ENCODE peak calls at places on chromosomes 7 and 10, in four cellular contexts. G is NT2/D1, F is WERI-Rb-1, L is lower lobe of right lung. Y is an unnamed sample.

GRCh38 chr7:106456339-106456738 is 171.6 kb upstream of the NAMPT start:
- DNase-seq in G (no peak), F (no peak), L (no peak), Y (no peak)

GRCh38 chr10:95794195-95794594 is 38.2 kb downstream of the ENTPD1 start:
- DNase-seq in G (no peak), F (no peak), L (no peak), Y (no peak)

GRCh38 chr7:24978837-24979469 is 1.0 kb downstream of the OSBPL3 start:
- DNase-seq in G (peak; percentile 72), F (peak; percentile 11), L (peak; percentile 56), Y (no peak)

GRCh38 chr10:110824660-110825059 is 47.1 kb upstream of the PDCD4 start:
- DNase-seq in G (no peak), F (no peak), L (no peak), Y (no peak)

GRCh38 chr10:87092861-87093460 is 1.7 kb downstream of the GLUD1 start:
- DNase-seq in G (peak; percentile 57), F (no peak), L (no peak), Y (peak; percentile 69)

GRCh38 chr10:120098242-120098930 is 205.9 kb downstream of the SEC23IP start:
- DNase-seq in G (no peak), F (no peak), L (no peak), Y (no peak)

GRCh38 chr7:77989981-77990566 is 191.5 kb downstream of the PHTF2 start:
- DNase-seq in G (peak; percentile 35), F (peak; percentile 33), L (no peak), Y (no peak)

GRCh38 chr10:70880077-70880534 is 8.3 kb downstream of the PCBD1 start:
- DNase-seq in G (peak; percentile 58), F (peak; percentile 84), L (peak; percentile 74), Y (peak; percentile 94)

GRCh38 chr7:100568936-100569844 is 4.5 kb downstream of the SAP25 start:
- DNase-seq in G (peak; percentile 70), F (peak; percentile 89), L (peak; percentile 76), Y (peak; percentile 40)

GRCh38 chr7:134089446-134089845 is 37.7 kb upstream of the LRGUK start:
- DNase-seq in G (no peak), F (no peak), L (no peak), Y (no peak)

GRCh38 chr7:39375047-39375873 is 190.9 kb upstream of the YAE1 start:
- DNase-seq in G (no peak), F (no peak), L (no peak), Y (no peak)

GRCh38 chr7:156611393-156612010 is 29.1 kb upstream of the RNF32 start:
- DNase-seq in G (no peak), F (no peak), L (no peak), Y (no peak)

GRCh38 chr10:93566435-93567276 is at the start of gene FFAR4:
- DNase-seq in G (no peak), F (no peak), L (peak; percentile 80), Y (peak; percentile 40)

GRCh38 chr10:68861253-68861652 is 33.9 kb downstream of the STOX1 start:
- DNase-seq in G (no peak), F (no peak), L (no peak), Y (no peak)

GRCh38 chr7:50848203-50848602 is 65.5 kb upstream of the GRB10 start:
- DNase-seq in G (no peak), F (no peak), L (no peak), Y (no peak)

GRCh38 chr7:111063166-111063565 is 27.8 kb upstream of the LRRN3 start:
- DNase-seq in G (no peak), F (no peak), L (no peak), Y (no peak)
- H3K4me3 ChIP-seq in G (no peak overlapping the region), F (no peak overlapping the region), L (no peak overlapping the region), Y (no peak overlapping the region)

GRCh38 chr10:114711487-114712250 is 53.6 kb upstream of the ABLIM1 start:
- DNase-seq in G (no peak), F (no peak), L (no peak), Y (no peak)

GRCh38 chr10:114715171-114715670 is 57.1 kb upstream of the ABLIM1 start:
- DNase-seq in G (no peak), F (no peak), L (no peak), Y (peak; percentile 80)

GRCh38 chr10:114716811-114717404 is 58.8 kb upstream of the ABLIM1 start:
- DNase-seq in G (no peak), F (no peak), L (no peak), Y (no peak)

GRCh38 chr10:114713525-114713924 is 55.5 kb upstream of the ABLIM1 start:
- DNase-seq in G (no peak), F (no peak), L (no peak), Y (no peak)

DNA sequence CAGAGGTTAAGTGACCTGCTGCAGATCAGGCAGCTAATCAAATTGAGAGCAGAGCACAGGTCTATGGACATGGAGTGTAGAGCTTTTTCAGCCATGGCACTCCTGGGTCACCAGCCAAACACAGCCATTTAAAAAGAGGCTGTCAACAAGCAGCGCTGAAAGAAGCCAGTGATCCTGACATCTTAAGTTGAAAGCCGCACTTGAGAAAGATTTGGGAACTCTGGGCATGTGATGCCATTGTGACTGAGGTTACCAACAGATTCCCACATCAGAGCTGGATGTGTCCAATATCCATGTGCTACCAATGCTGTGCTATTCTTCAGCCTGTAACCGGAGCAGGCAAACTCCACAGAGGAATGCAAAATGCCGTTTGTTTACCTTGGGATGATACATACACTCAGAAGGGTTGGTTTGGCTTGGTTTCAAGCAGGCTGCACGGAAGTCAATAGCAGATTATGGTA is 56.2 kb upstream of the ABLIM1 start:
- DNase-seq in G (no peak), F (no peak), L (no peak), Y (peak; percentile 92)
- H3K4me3 ChIP-seq in G (no peak overlapping the region), F (no peak overlapping the region), L (no peak overlapping the region), Y (peak overlapping the region; percentile 65)

DNA sequence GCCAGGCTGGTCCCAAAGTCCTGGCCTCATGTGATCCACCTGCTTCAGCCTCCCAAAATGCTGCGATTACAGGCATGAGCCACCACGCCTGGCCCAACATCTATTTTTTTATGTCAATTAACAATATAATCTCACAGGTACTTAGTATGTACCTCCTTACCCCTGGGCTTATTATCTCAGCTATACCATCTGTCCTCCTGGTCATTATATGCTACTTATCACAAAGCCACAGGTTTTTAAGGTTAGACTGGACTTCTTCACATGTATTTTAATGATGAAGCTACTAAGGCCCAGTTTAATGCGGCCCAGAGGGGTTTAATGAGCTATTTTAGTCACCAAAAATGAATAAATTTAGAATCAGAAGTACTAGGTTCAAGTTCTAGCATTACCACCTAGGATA is 3.4 kb downstream of the NSUN6 start:
- DNase-seq in G (no peak), F (no peak), L (no peak), Y (no peak)
- H3K4me3 ChIP-seq in G (no peak overlapping the region), F (no peak overlapping the region), L (no peak overlapping the region), Y (no peak overlapping the region)

GRCh38 chr10:121994429-121994881 is 5.5 kb downstream of the TACC2 start:
- DNase-seq in G (no peak), F (peak; percentile 19), L (no peak), Y (no peak)

GRCh38 chr10:121984463-121984862 is 4.5 kb upstream of the TACC2 start:
- DNase-seq in G (no peak), F (no peak), L (no peak), Y (no peak)

GRCh38 chr10:121988361-121989324 is at the start of gene TACC2:
- DNase-seq in G (no peak), F (no peak), L (peak; percentile 60), Y (no peak)

DNA sequence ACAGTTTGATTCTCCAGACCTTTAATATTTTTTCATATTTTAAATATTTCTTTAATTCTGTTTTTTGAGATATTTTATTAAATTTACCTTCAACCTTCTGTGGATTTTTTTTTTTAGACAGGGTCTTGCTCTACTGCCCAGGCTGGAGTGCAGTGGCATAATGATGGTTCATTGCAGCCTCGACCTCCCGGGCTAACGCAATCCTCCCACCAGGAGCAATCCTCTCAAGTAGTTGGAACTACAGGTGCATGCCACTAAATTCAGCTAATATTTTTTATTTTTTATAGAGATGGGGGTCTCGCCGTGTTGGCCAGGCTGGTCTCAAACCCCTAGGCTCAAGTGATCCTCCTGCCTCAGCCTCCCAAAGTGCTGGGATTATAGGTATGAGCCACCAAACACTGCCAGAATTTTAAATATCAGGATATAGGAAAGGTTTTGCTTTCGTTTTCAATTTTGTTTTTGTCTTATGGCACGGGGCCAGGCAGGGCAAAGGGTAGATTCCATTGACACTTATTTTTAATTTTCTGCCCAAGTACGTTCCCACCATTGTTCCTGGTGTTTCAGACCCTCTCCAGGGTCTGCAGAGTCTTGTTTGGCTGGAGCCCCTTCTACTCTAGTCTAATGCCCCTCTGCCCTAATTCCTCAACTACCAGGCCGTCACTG is 1.2 kb downstream of the TACC2 start:
- DNase-seq in G (no peak), F (no peak), L (no peak), Y (no peak)
- H3K4me3 ChIP-seq in G (no peak overlapping the region), F (no peak overlapping the region), L (peak overlapping the region; percentile 32), Y (no peak overlapping the region)

Y was measured in adipocyte.